ENCODE peak calls at places on chromosome 19, in four cellular contexts. X is heart left ventricle; B is activated T-cell treated with anti-CD3 and anti-CD28 coated beads, Interleukin-2, amount 50 U/mL, for 72 hours; Q is T-helper 17 cell. V is an unnamed sample.
A peak's percentile ranks its signal among the peaks of the same experiment; 100 is the strongest.

GRCh38 chr19:53357821-53358581 is 7.5 kb upstream of the ZNF525 start:
- ATAC-seq in X (no peak), Q (no peak), B (no peak), V (no peak)

GRCh38 chr19:3554254-3555083 is 2.9 kb downstream of the MFSD12 start:
- ATAC-seq in Q (peak; percentile 50), X (no peak), B (no peak), V (no peak)

GRCh38 chr19:37519890-37520289 is 13.2 kb downstream of the ZNF793 start:
- ATAC-seq in Q (no peak), X (no peak), B (peak; percentile 62), V (no peak)

GRCh38 chr19:41871573-41872383 is 5.3 kb upstream of the CD79A start:
- ATAC-seq in X (peak; percentile 11), Q (peak; percentile 43), B (peak; percentile 67), V (peak; percentile 1)

GRCh38 chr19:41000310-41000737 is 9.2 kb downstream of the CYP2B6 start:
- ATAC-seq in B (no peak), Q (no peak), X (no peak), V (no peak)

GRCh38 chr19:41936961-41937360 is 8.7 kb upstream of the ERFL start:
- ATAC-seq in Q (no peak), B (no peak), X (no peak), V (no peak)

GRCh38 chr19:44600466-44600865 is 12.9 kb upstream of the IGSF23 start:
- ATAC-seq in X (no peak), B (no peak), Q (no peak), V (no peak)

GRCh38 chr19:39351537-39352037 is 9.4 kb downstream of the SAMD4B start:
- ATAC-seq in B (peak; percentile 96), X (peak; percentile 28), Q (peak; percentile 80), V (no peak)

GRCh38 chr19:3161453-3161852 is 17.1 kb upstream of the S1PR4 start:
- ATAC-seq in B (no peak), Q (no peak), X (no peak), V (no peak)

GRCh38 chr19:7861619-7862412 is 12.4 kb downstream of the PRR36 start:
- ATAC-seq in B (peak; percentile 32), Q (peak; percentile 3), X (no peak), V (peak; percentile 27)

GRCh38 chr19:23403024-23403423 is 7.8 kb upstream of the ZNF91 start:
- ATAC-seq in B (no peak), Q (no peak), X (no peak), V (no peak)